ENCODE peak calls at places on chromosomes 6 and 20, in four cellular contexts. H is mesenchymal stem cell, U is H9, K is IMR-90. T is an unnamed sample.
A peak's percentile ranks its signal among the peaks of the same experiment; 100 is the strongest.

GRCh38 chr20:40323411-40323810 is 365.6 kb downstream of the MAFB start:
- DNase-seq in K (no peak), U (no peak), H (no peak), T (no peak)

GRCh38 chr6:106886922-106887797 is 87.4 kb downstream of the CD24 start:
- DNase-seq in K (no peak), H (no peak), U (no peak), T (peak; percentile 24)

GRCh38 chr6:143027058-143027457 is 33.6 kb upstream of the AIG1 start:
- DNase-seq in K (peak; percentile 24), U (peak; percentile 51), H (peak; percentile 21), T (peak; percentile 14)

GRCh38 chr6:159871911-159872310 is 18.9 kb upstream of the MAS1 start:
- DNase-seq in K (peak; percentile 10), H (no peak), U (no peak), T (no peak)

GRCh38 chr6:163405412-163406309 is 8.9 kb upstream of the QKI start:
- DNase-seq in U (no peak), K (no peak), H (peak; percentile 25), T (no peak)

GRCh38 chr6:167554854-167555253 is 230.0 kb downstream of the TTLL2 start:
- DNase-seq in K (no peak), H (no peak), U (no peak), T (no peak)

GRCh38 chr6:62229231-62229630 is 56.8 kb downstream of the KHDRBS2 start:
- DNase-seq in U (no peak), H (no peak), K (no peak), T (no peak)

GRCh38 chr6:40874495-40874894 is 164.5 kb downstream of the UNC5CL start:
- DNase-seq in K (no peak), U (peak; percentile 72), H (no peak), T (no peak)

GRCh38 chr20:57390604-57391438 is at the start of gene RBM38:
- DNase-seq in H (peak; percentile 45), U (peak; percentile 82), K (peak; percentile 49), T (peak; percentile 77)

GRCh38 chr6:32862725-32863124 is 8.7 kb downstream of the PSMB9 start:
- DNase-seq in K (no peak), H (no peak), U (no peak), T (no peak)

GRCh38 chr6:32868257-32868788 is 14.3 kb downstream of the PSMB9 start:
- DNase-seq in H (peak; percentile 75), U (peak; percentile 54), K (peak; percentile 65), T (peak; percentile 86)

GRCh38 chr6:32865724-32866443 is 11.9 kb downstream of the PSMB9 start:
- DNase-seq in K (no peak), U (no peak), H (no peak), T (no peak)

GRCh38 chr6:32867022-32867477 is 13.1 kb downstream of the PSMB9 start:
- DNase-seq in U (no peak), H (no peak), K (no peak), T (no peak)

GRCh38 chr6:32867559-32868256 is 13.7 kb downstream of the PSMB9 start:
- DNase-seq in K (no peak), U (no peak), H (no peak), T (no peak)
- H3K4me2 ChIP-seq in K (no peak overlapping the region), U (no peak overlapping the region), H (no peak overlapping the region), T (no peak overlapping the region)

DNA sequence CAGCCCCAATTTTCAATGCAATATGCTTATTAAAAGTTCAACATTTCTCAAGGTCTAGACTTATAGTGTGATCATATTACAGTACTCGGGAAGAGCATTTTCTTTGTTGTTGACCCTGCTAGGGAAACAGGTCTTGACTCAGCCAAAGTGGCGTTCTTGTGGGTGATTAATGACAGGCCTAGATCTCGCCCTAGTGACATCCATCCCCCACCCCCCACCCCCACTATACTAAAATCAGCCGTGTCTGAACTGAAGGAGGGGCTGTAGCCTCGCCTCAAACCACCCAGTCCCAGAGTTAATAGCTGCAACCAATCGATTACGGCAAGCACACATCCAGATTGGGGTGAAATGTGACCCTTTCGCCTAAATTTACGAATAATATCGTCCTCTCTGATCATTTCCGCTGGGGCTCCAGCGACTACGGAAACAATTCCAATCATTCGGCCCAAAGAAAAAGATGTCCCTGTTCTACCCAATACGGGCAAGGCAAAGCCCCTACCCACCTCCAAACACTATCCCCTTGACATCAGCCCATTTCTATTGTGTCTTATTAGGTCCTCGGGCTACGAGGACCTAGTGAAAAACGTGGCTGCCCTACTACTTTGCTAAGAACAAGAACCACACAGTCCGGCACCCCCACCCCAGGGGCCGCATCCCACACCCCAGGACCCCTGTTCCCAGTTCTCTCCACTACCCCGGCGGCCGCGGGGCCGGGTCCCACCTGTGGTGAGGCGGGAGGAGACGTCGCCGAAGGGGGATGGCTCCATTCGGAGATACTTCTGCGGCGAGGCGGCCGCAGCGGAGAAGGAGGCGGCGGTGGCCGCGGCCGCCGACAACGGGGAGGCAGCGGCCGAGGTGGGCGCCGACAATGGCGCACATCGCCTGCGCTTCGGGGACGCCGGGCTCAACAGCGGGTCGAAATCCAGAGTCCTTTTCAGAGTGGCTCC is 1.0 kb downstream of the AKIRIN2 start:
- DNase-seq in K (peak; percentile 62), U (no peak), H (peak; percentile 74), T (peak; percentile 39)
- H4K8ac ChIP-seq in K (peak overlapping the region; percentile 96), U (no peak overlapping the region), H (peak overlapping the region; percentile 58), T (no peak overlapping the region)

GRCh38 chr6:7087066-7087465 is 20.7 kb upstream of the RREB1 start:
- DNase-seq in H (peak; percentile 33), K (peak; percentile 10), U (no peak), T (peak; percentile 64)
- H2AFZ ChIP-seq in H (no peak overlapping the region), K (peak overlapping the region; percentile 12), U (no peak overlapping the region), T (no peak overlapping the region)

DNA sequence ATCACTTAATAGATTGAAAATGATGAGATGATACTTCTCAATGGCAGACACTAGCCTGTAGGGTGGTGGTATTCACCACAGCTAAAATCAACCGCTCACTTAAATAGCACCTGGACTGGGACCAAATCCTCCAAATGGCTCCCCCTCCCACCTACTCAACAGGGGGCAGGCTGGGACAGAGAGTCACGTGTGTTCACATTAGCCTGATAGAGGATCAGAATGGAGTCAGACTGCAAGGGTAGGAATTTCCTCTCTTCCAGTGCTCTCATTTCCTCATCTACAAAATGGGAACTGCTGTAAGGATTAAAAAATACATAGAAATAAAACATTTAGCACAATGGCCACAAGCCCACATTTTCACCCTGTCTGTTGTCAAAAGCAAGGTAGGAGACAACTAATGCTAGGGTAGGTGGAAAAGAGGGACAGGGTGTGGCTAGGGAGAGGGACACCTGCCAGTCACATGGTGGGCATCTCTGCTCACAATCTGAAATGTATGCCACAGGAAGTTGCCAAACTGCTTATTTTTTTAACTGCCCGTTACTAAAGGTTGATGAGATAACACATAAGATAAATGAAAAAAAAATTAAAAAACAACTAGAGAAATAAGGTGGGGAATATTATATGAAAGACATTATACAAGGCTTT is 55.3 kb downstream of the BACH2 start:
- DNase-seq in K (no peak), H (no peak), U (no peak), T (no peak)
- H3K4me2 ChIP-seq in K (no peak overlapping the region), H (no peak overlapping the region), U (no peak overlapping the region), T (no peak overlapping the region)